ENCODE peak calls at places on chromosome X, in five cellular contexts. R is effector memory CD4-positive, alpha-beta T cell; U is HCT116; X is GM13977; F is T-helper 22 cell. O is an unnamed sample.

GRCh38 chrX:38930474-38930873 is 129.2 kb downstream of the MID1IP1 start:
- DNase-seq in F (no peak), U (no peak), R (no peak), X (no peak), O (no peak)

GRCh38 chrX:43557792-43558191 is 98.3 kb upstream of the MAOA start:
- DNase-seq in U (peak; percentile 54), X (peak; percentile 42), F (peak; percentile 2), R (peak; percentile 27), O (peak; percentile 57)

GRCh38 chrX:2385224-2385623 is 115.6 kb downstream of the DHRSX start:
- DNase-seq in R (no peak), F (no peak), U (peak; percentile 69), X (no peak), O (no peak)

GRCh38 chrX:110293658-110294453 is 24.0 kb downstream of the AMMECR1 start:
- DNase-seq in X (no peak), R (no peak), F (no peak), U (no peak), O (no peak)

GRCh38 chrX:3244203-3244743 is 102.2 kb downstream of the MXRA5 start:
- DNase-seq in F (no peak), U (no peak), R (no peak), X (no peak), O (no peak)

GRCh38 chrX:54482839-54483593 is 13.0 kb downstream of the FGD1 start:
- DNase-seq in R (no peak), X (no peak), F (no peak), U (no peak), O (no peak)

GRCh38 chrX:55312655-55313054 is 47.9 kb upstream of the PAGE3 start:
- DNase-seq in X (no peak), F (no peak), R (no peak), U (no peak), O (no peak)

GRCh38 chrX:124098089-124098488 is 136.6 kb downstream of the STAG2 start:
- DNase-seq in R (no peak), X (no peak), F (no peak), U (no peak), O (peak; percentile 52)

GRCh38 chrX:16524327-16524726 is 125.6 kb upstream of the S100G start:
- DNase-seq in F (no peak), U (no peak), R (no peak), X (no peak), O (no peak)

GRCh38 chrX:41863343-41864203 is 59.8 kb downstream of the CASK start:
- DNase-seq in R (no peak), U (no peak), X (no peak), F (no peak), O (no peak)

GRCh38 chrX:41530082-41530481 is 82.9 kb downstream of the NYX start:
- DNase-seq in F (no peak), X (no peak), U (no peak), R (no peak), O (no peak)

GRCh38 chrX:43962636-43963035 is 10.6 kb downstream of the NDP start:
- DNase-seq in X (no peak), U (no peak), F (no peak), R (no peak), O (no peak)

O was measured in MM.1S.